ENCODE peak calls at places on chromosomes 7 and 10, in ten cellular contexts. R, P, L, Q, G, M, C, J, X and T are unnamed samples.

GRCh38 chr10:51876528-51876927 is 177.1 kb upstream of the CSTF2T start:
- DNase-seq in X (peak), G (no peak), L (no peak), R (no peak), C (no peak), P (no peak), M (no peak), J (no peak), Q (no peak), T (no peak)

GRCh38 chr10:31419394-31420063 is 100.5 kb downstream of the ZEB1 start:
- DNase-seq in J (no peak), M (no peak), G (no peak), P (no peak), R (no peak), L (no peak), Q (no peak), X (no peak), C (peak), T (peak)

GRCh38 chr7:111883241-111883640 is 320.9 kb upstream of the IMMP2L start:
- DNase-seq in L (no peak), Q (no peak), R (no peak), M (no peak), C (no peak), J (no peak), P (no peak), G (no peak), X (no peak), T (no peak)

GRCh38 chr10:24901686-24902399 is 50.6 kb downstream of the PRTFDC1 start:
- DNase-seq in J (no peak), X (peak), R (peak), C (peak), P (no peak), M (no peak), L (no peak), G (peak), Q (no peak), T (peak)

GRCh38 chr10:103184615-103185014 is 8.5 kb downstream of the NT5C2 start:
- DNase-seq in Q (no peak), R (no peak), C (no peak), M (no peak), J (no peak), X (no peak), G (no peak), P (no peak), L (no peak), T (no peak)

GRCh38 chr10:63976538-63976937 is 455.3 kb downstream of the REEP3 start:
- DNase-seq in G (peak), L (no peak), X (peak), P (no peak), R (peak), C (peak), M (peak), J (no peak), Q (peak), T (peak)

GRCh38 chr7:121624922-121625321 is 228.8 kb upstream of the FAM3C start:
- DNase-seq in M (no peak), G (no peak), P (no peak), L (no peak), Q (no peak), J (no peak), R (no peak), X (peak), C (peak), T (no peak)

GRCh38 chr7:70240873-70241272 is 642.6 kb downstream of the AUTS2 start:
- DNase-seq in G (no peak), R (no peak), X (no peak), L (no peak), M (no peak), C (no peak), J (no peak), P (no peak), Q (no peak), T (no peak)

GRCh38 chr7:141550694-141551079 is 523 bp upstream of the AGK start:
- DNase-seq in L (no peak), X (peak), J (no peak), R (peak), P (no peak), M (no peak), C (peak), Q (no peak), G (peak), T (peak)

GRCh38 chr10:127408733-127409132 is 140.4 kb upstream of the NPS start:
- DNase-seq in P (no peak), X (no peak), M (no peak), G (no peak), R (no peak), Q (no peak), J (no peak), L (no peak), C (no peak), T (no peak)

GRCh38 chr10:75651452-75651851 is 220.0 kb downstream of the LRMDA start:
- DNase-seq in X (no peak), R (no peak), P (no peak), J (no peak), L (no peak), M (no peak), G (no peak), Q (no peak), C (no peak), T (no peak)

GRCh38 chr7:51366930-51367613 is 50.5 kb upstream of the COBL start:
- DNase-seq in C (peak), M (peak), L (no peak), G (peak), Q (peak), J (no peak), X (no peak), R (peak), P (no peak), T (peak)